ENCODE peak calls at places on chromosomes 13 and 19, in five cellular contexts. Z is CD4-positive, alpha-beta T cell; H is T-helper 1 cell; E is tibial nerve; Y is heart left ventricle. J is an unnamed sample.

GRCh38 chr19:17572640-17573039 is 17.2 kb downstream of the COLGALT1 start:
- DNase-seq in Z (no peak), H (no peak), E (no peak), Y (no peak), J (no peak)

GRCh38 chr19:48510421-48511268 is 990 bp downstream of the LMTK3 start:
- DNase-seq in Z (peak; percentile 75), H (peak; percentile 42), E (peak; percentile 44), Y (peak; percentile 79), J (peak; percentile 76)

GRCh38 chr19:52492201-52492960 is 35.1 kb upstream of the ZNF808 start:
- DNase-seq in Z (no peak), H (no peak), E (no peak), Y (no peak), J (peak; percentile 61)

GRCh38 chr13:95236774-95237173 is 64.5 kb downstream of the ABCC4 start:
- DNase-seq in Z (no peak), H (no peak), E (no peak), Y (no peak), J (no peak)

GRCh38 chr13:67023088-67023893 is 206.8 kb downstream of the PCDH9 start:
- DNase-seq in Z (no peak), H (no peak), E (no peak), Y (no peak), J (no peak)

GRCh38 chr13:60274664-60275063 is 110.9 kb upstream of the DIAPH3 start:
- DNase-seq in Z (no peak), H (no peak), E (no peak), Y (no peak), J (no peak)

GRCh38 chr13:99916366-99917103 is 55.0 kb downstream of the ZIC5 start:
- DNase-seq in Z (no peak), H (no peak), E (no peak), Y (no peak), J (no peak)

GRCh38 chr19:677601-678380 is 1.6 kb downstream of the FSTL3 start:
- DNase-seq in Z (no peak), H (no peak), E (no peak), Y (no peak), J (no peak)

GRCh38 chr19:5091576-5092215 is 122.8 kb downstream of the KDM4B start:
- DNase-seq in Z (no peak), H (no peak), E (no peak), Y (no peak), J (no peak)

GRCh38 chr13:26025196-26025595 is 26.6 kb downstream of the SHISA2 start:
- DNase-seq in Z (no peak), H (no peak), E (no peak), Y (no peak), J (no peak)

GRCh38 chr13:73061478-73062275 is 2.9 kb downstream of the KLF5 start:
- DNase-seq in Z (no peak), H (no peak), E (no peak), Y (no peak), J (no peak)

GRCh38 chr19:31154021-31154420 is 195.2 kb downstream of the TSHZ3 start:
- DNase-seq in Z (no peak), H (no peak), E (no peak), Y (no peak), J (no peak)

GRCh38 chr19:14395710-14396338 is 14.6 kb downstream of the ADGRE5 start:
- DNase-seq in Z (no peak), H (no peak), E (no peak), Y (no peak), J (no peak)

GRCh38 chr13:67515895-67516294 is 285.8 kb upstream of the PCDH9 start:
- DNase-seq in Z (no peak), H (no peak), E (no peak), Y (no peak), J (no peak)

GRCh38 chr19:7069904-7070226 is 362 bp downstream of the ZNF557 start:
- DNase-seq in Z (no peak), H (no peak), E (no peak), Y (no peak), J (no peak)

GRCh38 chr13:30870916-30871712 is 35.0 kb upstream of the MEDAG start:
- DNase-seq in Z (no peak), H (no peak), E (no peak), Y (no peak), J (no peak)

GRCh38 chr19:49469828-49470614 is 4.0 kb upstream of the FLT3LG start:
- DNase-seq in Z (peak; percentile 68), H (peak; percentile 60), E (no peak), Y (no peak), J (no peak)

GRCh38 chr13:112103260-112103843 is 36.4 kb downstream of the SOX1 start:
- DNase-seq in Z (no peak), H (no peak), E (no peak), Y (no peak), J (no peak)

J was measured in mesothelial cell of epicardium.